ENCODE peak calls at places on chromosome 22, in ten cellular contexts. M, W, D, F, G, L, J, O, K and E are unnamed samples.

GRCh38 chr22:32336185-32336603 is 21.5 kb upstream of the RFPL3 start:
- DNase-seq in M (no peak), G (no peak), J (no peak), O (no peak), D (no peak), L (no peak), F (no peak), K (no peak), W (no peak), E (no peak)

GRCh38 chr22:49609207-49609876 is 218.3 kb downstream of the BRD1 start:
- DNase-seq in M (no peak), F (no peak), G (no peak), O (no peak), K (no peak), W (no peak), J (no peak), L (peak; percentile 49), D (no peak), E (peak; percentile 38)

GRCh38 chr22:24175160-24175808 is 6.0 kb upstream of the SUSD2 start:
- DNase-seq in L (peak; percentile 79), M (peak; percentile 63), J (peak; percentile 13), D (peak; percentile 74), K (peak; percentile 67), W (no peak), F (peak; percentile 56), O (peak; percentile 52), G (peak; percentile 95), E (peak; percentile 90)

GRCh38 chr22:25281675-25282345 is 62.4 kb downstream of the CRYBB2 start:
- DNase-seq in W (no peak), L (no peak), O (no peak), F (no peak), M (no peak), G (no peak), J (no peak), D (peak; percentile 82), K (no peak), E (no peak)

GRCh38 chr22:49827853-49828598 is at the start of gene BRD1:
- DNase-seq in F (no peak), D (peak; percentile 44), W (no peak), G (peak; percentile 88), J (no peak), K (peak; percentile 51), L (no peak), M (peak; percentile 28), O (no peak), E (peak; percentile 81)

GRCh38 chr22:49380828-49381114 is 446.9 kb downstream of the BRD1 start:
- DNase-seq in M (no peak), O (no peak), F (no peak), D (no peak), G (no peak), W (no peak), L (no peak), K (no peak), J (no peak), E (no peak)

GRCh38 chr22:19986410-19987341 is 29.9 kb downstream of the ARVCF start:
- DNase-seq in L (peak; percentile 81), J (no peak), F (no peak), G (peak; percentile 94), M (peak; percentile 90), D (peak; percentile 40), K (peak; percentile 70), W (no peak), O (peak; percentile 25), E (peak; percentile 88)

GRCh38 chr22:47174671-47175111 is 412.2 kb downstream of the TBC1D22A start:
- DNase-seq in K (no peak), D (no peak), F (no peak), M (no peak), O (no peak), G (peak; percentile 45), J (no peak), W (no peak), L (peak; percentile 52), E (peak; percentile 43)

GRCh38 chr22:49914256-49914655 is 4.0 kb downstream of the ALG12 start:
- DNase-seq in M (no peak), K (no peak), O (no peak), D (no peak), F (no peak), G (no peak), L (no peak), W (no peak), J (no peak), E (no peak)

GRCh38 chr22:49825944-49826602 is 1.6 kb downstream of the BRD1 start:
- DNase-seq in L (no peak), W (no peak), D (peak; percentile 38), M (no peak), J (no peak), F (no peak), O (no peak), G (peak; percentile 68), K (peak; percentile 37), E (no peak)

GRCh38 chr22:46287873-46288751 is 8.6 kb upstream of the GTSE1 start:
- DNase-seq in G (peak; percentile 79), D (peak; percentile 24), O (no peak), K (no peak), L (no peak), J (no peak), F (no peak), M (no peak), W (no peak), E (peak; percentile 68)

GRCh38 chr22:30204742-30205111 is 41.8 kb downstream of the LIF start:
- DNase-seq in L (no peak), J (peak; percentile 54), F (no peak), D (no peak), W (peak; percentile 69), O (no peak), G (peak; percentile 69), M (no peak), K (peak; percentile 79), E (no peak)

GRCh38 chr22:24186352-24186740 is 5.1 kb downstream of the SUSD2 start:
- DNase-seq in D (no peak), M (no peak), O (no peak), L (no peak), J (no peak), W (no peak), F (no peak), K (no peak), G (no peak), E (no peak)

GRCh38 chr22:45818130-45819085 is 146.8 kb downstream of the ATXN10 start:
- DNase-seq in W (no peak), F (peak; percentile 28), G (peak; percentile 63), O (no peak), D (no peak), K (peak; percentile 38), J (no peak), L (peak; percentile 64), M (no peak), E (peak; percentile 60)